ENCODE peak calls at places on chromosome 10, in four cellular contexts. One of them, this sample, is unnamed.

GRCh38 chr10:29784175-29784773 is 149.5 kb upstream of the SVIL start:
- DNase-seq in GM12878: no peak
- DNase-seq in HepG2: peak
- DNase-seq in K562: no peak
- DNase-seq in this sample: peak

GRCh38 chr10:24384954-24385353 is 176.0 kb downstream of the KIAA1217 start:
- DNase-seq in GM12878: no peak
- DNase-seq in HepG2: no peak
- DNase-seq in K562: no peak
- DNase-seq in this sample: no peak

GRCh38 chr10:122291739-122292138 is 20.6 kb downstream of the BTBD16 start:
- DNase-seq in GM12878: no peak
- DNase-seq in HepG2: no peak
- DNase-seq in K562: no peak
- DNase-seq in this sample: no peak

GRCh38 chr10:62239994-62240393 is 28.6 kb downstream of the RTKN2 start:
- DNase-seq in GM12878: no peak
- DNase-seq in HepG2: no peak
- DNase-seq in K562: no peak
- DNase-seq in this sample: no peak

GRCh38 chr10:51894752-51895151 is 195.4 kb upstream of the CSTF2T start:
- DNase-seq in GM12878: no peak
- DNase-seq in HepG2: no peak
- DNase-seq in K562: no peak
- DNase-seq in this sample: no peak

GRCh38 chr10:114683162-114683561 is 25.1 kb upstream of the ABLIM1 start:
- DNase-seq in GM12878: no peak
- DNase-seq in HepG2: no peak
- DNase-seq in K562: no peak
- DNase-seq in this sample: no peak

GRCh38 chr10:130748409-130749057 is 563.0 kb downstream of the TCERG1L start:
- DNase-seq in GM12878: no peak
- DNase-seq in HepG2: no peak
- DNase-seq in K562: no peak
- DNase-seq in this sample: no peak

GRCh38 chr10:119165171-119166110 is at the start of gene SFXN4:
- DNase-seq in GM12878: peak
- DNase-seq in HepG2: peak
- DNase-seq in K562: peak
- DNase-seq in this sample: peak

GRCh38 chr10:66246177-66246576 is 679.7 kb upstream of the LRRTM3 start:
- DNase-seq in GM12878: no peak
- DNase-seq in HepG2: no peak
- DNase-seq in K562: no peak
- DNase-seq in this sample: no peak

GRCh38 chr10:112374724-112375541 is 1.0 kb downstream of the ACSL5 start:
- DNase-seq in GM12878: no peak
- DNase-seq in HepG2: peak
- DNase-seq in K562: no peak
- DNase-seq in this sample: no peak

GRCh38 chr10:95508730-95509129 is 52.4 kb downstream of the SORBS1 start:
- DNase-seq in GM12878: no peak
- DNase-seq in HepG2: peak
- DNase-seq in K562: no peak
- DNase-seq in this sample: no peak

GRCh38 chr10:112210672-112211071 is 27.1 kb upstream of the GPAM start:
- DNase-seq in GM12878: no peak
- DNase-seq in HepG2: no peak
- DNase-seq in K562: no peak
- DNase-seq in this sample: no peak

GRCh38 chr10:96229568-96230030 is 41.8 kb downstream of the BLNK start:
- DNase-seq in GM12878: peak
- DNase-seq in HepG2: peak
- DNase-seq in K562: peak
- DNase-seq in this sample: peak

GRCh38 chr10:63286340-63286739 is 153.2 kb downstream of the NRBF2 start:
- DNase-seq in GM12878: no peak
- DNase-seq in HepG2: peak
- DNase-seq in K562: no peak
- DNase-seq in this sample: no peak

GRCh38 chr10:97770265-97770664 is 1.5 kb downstream of the SFRP5 start:
- DNase-seq in GM12878: no peak
- DNase-seq in HepG2: no peak
- DNase-seq in K562: no peak
- DNase-seq in this sample: no peak

GRCh38 chr10:97768322-97769315 is 3.2 kb downstream of the SFRP5 start:
- DNase-seq in GM12878: no peak
- DNase-seq in HepG2: no peak
- DNase-seq in K562: no peak
- DNase-seq in this sample: no peak

GRCh38 chr10:97773096-97773495 is 1.3 kb upstream of the SFRP5 start:
- DNase-seq in GM12878: no peak
- DNase-seq in HepG2: no peak
- DNase-seq in K562: no peak
- DNase-seq in this sample: no peak

GRCh38 chr10:97771913-97772823 is at the start of gene SFRP5:
- DNase-seq in GM12878: no peak
- DNase-seq in HepG2: no peak
- DNase-seq in K562: peak
- DNase-seq in this sample: no peak

DNA sequence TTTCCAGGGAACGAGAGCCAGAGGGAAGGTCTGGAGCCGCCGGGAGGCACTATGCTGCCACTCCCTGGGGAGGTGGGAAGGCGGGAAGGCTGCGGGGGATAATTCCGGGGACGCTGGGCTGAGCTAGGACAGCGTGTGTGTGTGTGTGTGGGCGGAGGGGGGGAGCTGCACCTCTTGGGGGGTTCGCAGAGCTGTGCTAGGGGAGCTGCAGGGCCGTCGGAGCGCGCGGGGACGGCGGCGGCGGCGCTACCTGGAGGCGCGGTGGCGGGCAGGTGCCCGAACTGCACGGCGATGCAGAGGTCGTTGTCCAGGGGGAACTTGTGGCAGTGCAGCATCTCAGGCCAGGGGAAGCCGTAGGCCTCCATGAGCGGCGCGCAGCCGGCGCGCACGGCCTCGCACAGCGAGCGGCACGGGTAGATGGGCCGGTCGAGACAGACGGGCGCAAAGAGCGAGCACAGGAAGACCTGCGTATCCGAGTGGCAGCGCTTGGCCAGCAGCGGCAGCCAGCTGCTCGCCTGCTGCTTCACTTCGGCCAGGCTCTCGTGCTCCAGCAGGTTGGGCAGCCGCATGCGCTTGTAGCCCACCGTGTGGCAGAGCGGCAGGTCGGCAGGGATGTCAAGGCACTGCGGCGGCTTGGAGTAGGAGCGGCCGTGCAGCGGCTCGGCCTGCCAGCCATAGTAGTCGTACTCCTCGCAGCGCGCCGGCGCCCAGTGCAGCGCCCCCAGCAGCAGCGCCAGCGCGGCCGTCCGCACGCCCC is 566 bp downstream of the SFRP5 start:
- DNase-seq in GM12878: no peak
- DNase-seq in HepG2: no peak
- DNase-seq in K562: peak
- DNase-seq in this sample: peak
- TF ChIP-seq TARDBP in GM12878: no peak
- TF ChIP-seq TARDBP in HepG2: no peak
- TF ChIP-seq TARDBP in K562: no peak
- TF ChIP-seq TARDBP in this sample: no peak

DNA sequence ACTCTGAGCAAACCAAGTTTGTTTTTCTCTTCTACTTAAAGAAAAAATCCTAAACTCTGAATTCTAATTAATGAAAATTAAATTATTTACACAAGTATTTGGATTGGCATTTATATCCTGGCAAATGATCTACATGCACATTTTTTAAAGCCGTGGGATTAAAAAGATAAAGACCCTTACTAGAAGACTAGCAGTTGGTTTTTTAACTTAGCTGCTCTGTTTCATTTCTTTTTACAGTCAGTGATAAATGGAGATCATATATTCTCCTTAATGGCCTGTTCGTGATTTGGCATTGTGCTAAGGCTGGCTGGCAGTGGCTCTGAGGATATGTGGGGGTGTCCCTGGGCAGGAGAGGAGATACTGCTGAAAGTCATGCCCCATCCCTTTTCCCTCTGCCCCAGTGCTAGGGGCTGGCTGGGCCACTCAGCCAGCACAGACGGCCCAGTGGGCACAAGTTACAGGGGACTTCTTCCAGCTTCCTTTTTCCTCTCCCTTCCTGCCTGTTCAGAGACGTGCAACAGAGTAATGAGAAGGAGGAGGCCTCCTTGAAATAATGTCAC is 341.7 kb downstream of the PRPF18 start:
- DNase-seq in GM12878: no peak
- DNase-seq in HepG2: no peak
- DNase-seq in K562: no peak
- DNase-seq in this sample: no peak
- TF ChIP-seq TARDBP in GM12878: no peak
- TF ChIP-seq TARDBP in HepG2: no peak
- TF ChIP-seq TARDBP in K562: no peak
- TF ChIP-seq TARDBP in this sample: no peak

GRCh38 chr10:327889-328809 is 192.9 kb downstream of the ZMYND11 start:
- DNase-seq in GM12878: no peak
- DNase-seq in HepG2: no peak
- DNase-seq in K562: no peak
- DNase-seq in this sample: no peak

GRCh38 chr10:326894-327635 is 191.8 kb downstream of the ZMYND11 start:
- DNase-seq in GM12878: no peak
- DNase-seq in HepG2: no peak
- DNase-seq in K562: no peak
- DNase-seq in this sample: no peak

GRCh38 chr10:331186-331585 is 195.9 kb downstream of the ZMYND11 start:
- DNase-seq in GM12878: no peak
- DNase-seq in HepG2: no peak
- DNase-seq in K562: no peak
- DNase-seq in this sample: no peak

GRCh38 chr10:326350-326749 is 191.1 kb downstream of the ZMYND11 start:
- DNase-seq in GM12878: no peak
- DNase-seq in HepG2: no peak
- DNase-seq in K562: no peak
- DNase-seq in this sample: no peak

DNA sequence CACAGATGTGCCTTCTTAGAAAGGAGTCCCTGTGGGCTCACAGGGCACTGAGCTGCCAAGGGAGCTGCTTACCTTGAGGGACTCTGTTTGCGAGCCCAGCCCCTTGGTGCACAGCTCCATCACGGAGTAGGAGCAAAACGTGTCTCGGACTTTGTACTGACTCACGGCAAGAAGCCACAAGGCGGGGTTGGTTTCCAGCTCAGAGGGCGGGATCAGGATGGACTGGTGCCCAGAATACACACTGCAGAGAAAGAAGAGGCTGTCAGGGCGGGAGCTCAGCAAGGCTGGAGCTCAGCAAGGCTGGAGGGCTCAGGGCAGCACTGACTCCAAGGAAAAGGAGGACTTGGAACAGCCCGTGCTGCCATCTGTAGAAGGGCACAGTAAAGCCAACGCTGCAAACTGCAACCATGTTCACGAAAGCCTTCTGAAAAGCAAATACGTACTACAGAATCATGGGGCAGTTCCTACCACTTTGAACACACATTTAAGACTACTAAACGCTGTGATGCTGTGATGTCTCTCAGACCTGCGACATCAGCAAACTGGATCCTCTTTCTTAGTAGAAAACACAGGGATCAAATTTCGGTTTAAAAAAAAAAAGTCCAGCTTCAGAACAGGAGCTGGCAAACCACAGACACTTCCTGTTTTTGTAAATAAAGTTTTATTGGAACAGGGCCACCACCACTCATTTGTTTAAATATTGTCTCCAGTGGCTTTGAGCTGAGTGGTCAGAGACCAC is 194.3 kb downstream of the ZMYND11 start:
- DNase-seq in GM12878: no peak
- DNase-seq in HepG2: peak
- DNase-seq in K562: peak
- DNase-seq in this sample: peak
- TF ChIP-seq TARDBP in GM12878: no peak
- TF ChIP-seq TARDBP in HepG2: peak
- TF ChIP-seq TARDBP in K562: no peak
- TF ChIP-seq TARDBP in this sample: no peak

GRCh38 chr10:78896169-78896931 is 172.4 kb upstream of the ZMIZ1 start:
- DNase-seq in GM12878: no peak
- DNase-seq in HepG2: no peak
- DNase-seq in K562: no peak
- DNase-seq in this sample: no peak
- TF ChIP-seq TARDBP in GM12878: no peak
- TF ChIP-seq TARDBP in HepG2: no peak
- TF ChIP-seq TARDBP in K562: no peak
- TF ChIP-seq TARDBP in this sample: no peak

GRCh38 chr10:17548786-17549185 is 68.4 kb downstream of the HACD1 start:
- DNase-seq in GM12878: no peak
- DNase-seq in HepG2: no peak
- DNase-seq in K562: no peak
- DNase-seq in this sample: no peak
- TF ChIP-seq TARDBP in GM12878: no peak
- TF ChIP-seq TARDBP in HepG2: no peak
- TF ChIP-seq TARDBP in K562: no peak
- TF ChIP-seq TARDBP in this sample: no peak

GRCh38 chr10:15758618-15759017 is 38.9 kb upstream of the ITGA8 start:
- DNase-seq in GM12878: no peak
- DNase-seq in HepG2: no peak
- DNase-seq in K562: no peak
- DNase-seq in this sample: no peak

GRCh38 chr10:15763001-15763400 is 43.3 kb upstream of the ITGA8 start:
- DNase-seq in GM12878: no peak
- DNase-seq in HepG2: no peak
- DNase-seq in K562: no peak
- DNase-seq in this sample: no peak

GRCh38 chr10:15764867-15765454 is 45.2 kb upstream of the ITGA8 start:
- DNase-seq in GM12878: no peak
- DNase-seq in HepG2: no peak
- DNase-seq in K562: no peak
- DNase-seq in this sample: no peak

DNA sequence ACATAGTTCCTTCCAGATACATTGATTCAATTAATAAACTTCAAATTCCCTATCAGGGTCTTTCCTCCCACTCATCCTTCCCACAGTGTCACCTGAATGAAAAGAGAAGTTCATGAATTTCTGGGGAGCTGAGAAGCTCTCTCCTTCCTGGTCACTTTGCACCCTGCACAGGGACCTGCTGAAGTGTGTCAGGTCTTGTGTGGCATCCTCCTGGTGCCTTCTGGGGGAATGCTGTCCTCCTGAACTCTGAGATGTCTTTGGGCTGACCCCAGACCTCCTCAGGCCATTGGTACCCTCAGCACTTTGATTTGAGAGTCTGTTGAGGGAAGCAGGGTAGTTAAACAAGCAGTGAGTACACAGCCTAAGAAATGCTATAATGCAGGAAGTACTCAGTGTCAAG is 39.5 kb upstream of the ITGA8 start:
- DNase-seq in GM12878: no peak
- DNase-seq in HepG2: no peak
- DNase-seq in K562: no peak
- DNase-seq in this sample: no peak
- TF ChIP-seq TARDBP in GM12878: no peak
- TF ChIP-seq TARDBP in HepG2: no peak
- TF ChIP-seq TARDBP in K562: no peak
- TF ChIP-seq TARDBP in this sample: no peak

GRCh38 chr10:87658858-87659555 is 671 bp upstream of the PAPSS2 start:
- DNase-seq in GM12878: no peak
- DNase-seq in HepG2: no peak
- DNase-seq in K562: no peak
- DNase-seq in this sample: peak
- TF ChIP-seq TARDBP in GM12878: no peak
- TF ChIP-seq TARDBP in HepG2: no peak
- TF ChIP-seq TARDBP in K562: no peak
- TF ChIP-seq TARDBP in this sample: no peak

This sample was measured in HEK293T.